ENCODE peak calls at places on chromosomes 1 and 21, in seven cellular contexts. J is stimulated activated CD4-positive, alpha-beta T cell treated with anti-CD3 and anti-CD28 coated beads, Interleukin-1b, Interleukin-23, amount 100 ng/mL, for 24 hours; Y is A549; Z is HEK293T; C is activated CD8-positive, alpha-beta memory T cell treated with anti-CD3 and anti-CD28 coated beads, Interleukin-2, amount 50 U/mL, for 48 hours; M is WTC11; G is retina. O is an unnamed sample.

GRCh38 chr1:223887724-223888428 is 42.1 kb upstream of the TP53BP2 start:
- DNase-seq in Y (peak), M (no peak), C (no peak), J (no peak), G (no peak), Z (no peak), O (no peak)

GRCh38 chr1:202416641-202417040 is 68.1 kb downstream of the PPP1R12B start:
- DNase-seq in Y (no peak), M (no peak), C (no peak), Z (no peak), G (no peak), J (no peak), O (no peak)

GRCh38 chr1:67052741-67053534 is 1.0 kb downstream of the SLC35D1 start:
- DNase-seq in G (peak), C (peak), Z (peak), M (peak), J (no peak), Y (peak), O (no peak)

GRCh38 chr1:196902344-196902743 is 14.5 kb downstream of the CFHR4 start:
- DNase-seq in M (no peak), Y (no peak), C (no peak), G (no peak), Z (peak), J (no peak), O (no peak)

GRCh38 chr21:26717146-26717739 is 128.0 kb downstream of the ADAMTS1 start:
- DNase-seq in G (peak), C (no peak), M (no peak), J (no peak), Z (no peak), Y (peak), O (no peak)

GRCh38 chr1:195664628-195665027 is 943.6 kb downstream of the KCNT2 start:
- DNase-seq in J (no peak), Y (no peak), M (no peak), C (no peak), G (no peak), Z (no peak), O (no peak)

GRCh38 chr21:34811368-34811767 is 142.6 kb downstream of the CLIC6 start:
- DNase-seq in Z (no peak), J (no peak), C (no peak), M (no peak), G (no peak), Y (no peak), O (no peak)

GRCh38 chr1:60904079-60904852 is 178.1 kb upstream of the NFIA start:
- DNase-seq in Y (no peak), M (no peak), Z (no peak), G (no peak), J (no peak), C (no peak), O (no peak)

GRCh38 chr1:100132566-100133477 is at the start of the genes SASS6 and TRMT13:
- DNase-seq in G (peak), Z (peak), J (peak), C (peak), Y (peak), M (peak), O (peak)

GRCh38 chr1:30187413-30188023 is 535.9 kb downstream of the MATN1 start:
- DNase-seq in Y (no peak), Z (peak), G (no peak), J (no peak), M (no peak), C (no peak), O (no peak)

GRCh38 chr1:32786856-32787255 is 30.3 kb downstream of the YARS1 start:
- DNase-seq in C (no peak), M (no peak), J (no peak), G (no peak), Y (no peak), Z (peak), O (no peak)

GRCh38 chr1:89454845-89455521 is 69.6 kb upstream of the LRRC8B start:
- DNase-seq in C (no peak), G (peak), M (peak), Y (peak), J (peak), Z (peak), O (peak)

GRCh38 chr1:62245201-62245600 is 50.6 kb downstream of the L1TD1 start:
- DNase-seq in C (no peak), Y (no peak), Z (no peak), G (no peak), J (no peak), M (no peak), O (no peak)

GRCh38 chr1:245934409-245934808 is 572.7 kb downstream of the SMYD3 start:
- DNase-seq in G (no peak), J (no peak), Z (no peak), M (no peak), Y (no peak), C (no peak), O (no peak)

GRCh38 chr21:16322423-16322822 is 592.6 kb downstream of the USP25 start:
- DNase-seq in C (no peak), G (no peak), Y (no peak), J (no peak), M (no peak), Z (no peak), O (no peak)

GRCh38 chr1:59947047-59947938 is 20.7 kb upstream of the CYP2J2 start:
- DNase-seq in G (peak), M (peak), C (peak), Z (peak), Y (peak), J (peak), O (peak)

GRCh38 chr21:15826147-15826780 is 96.5 kb downstream of the USP25 start:
- DNase-seq in Z (peak), Y (peak), J (no peak), G (no peak), C (no peak), M (peak), O (peak)

GRCh38 chr1:64459743-64460142 is 10.2 kb upstream of the CACHD1 start:
- DNase-seq in J (no peak), M (no peak), G (no peak), Y (no peak), Z (no peak), C (no peak), O (no peak)